ENCODE peak calls at places on chromosomes 3 and 15, in five cellular contexts. W is caudate nucleus; Q is stimulated activated CD8-positive, alpha-beta memory T cell treated with anti-CD3 and anti-CD28 coated beads, Interleukin-7, amount 100 ng/mL, for 1 hour; I is neural crest cell; S is brain microvascular endothelial cell. Z is an unnamed sample.
A peak's percentile ranks its signal among the peaks of the same experiment; 100 is the strongest.

GRCh38 chr15:69996842-69997478 is 100.8 kb downstream of the TLE3 start:
- DNase-seq in W (no peak), Q (no peak), I (no peak), S (no peak), Z (no peak)

GRCh38 chr3:182937293-182938051 is 42.9 kb downstream of the DCUN1D1 start:
- DNase-seq in W (no peak), Q (no peak), I (no peak), S (no peak), Z (no peak)

GRCh38 chr3:96779810-96780209 is 34.6 kb upstream of the EPHA6 start:
- DNase-seq in W (no peak), Q (no peak), I (no peak), S (no peak), Z (no peak)

GRCh38 chr3:38238416-38239008 is 27.1 kb upstream of the SLC22A13 start:
- DNase-seq in W (no peak), Q (no peak), I (no peak), S (no peak), Z (no peak)

GRCh38 chr3:24401090-24401810 is 93.4 kb downstream of the THRB start:
- DNase-seq in W (no peak), Q (no peak), I (no peak), S (no peak), Z (no peak)

GRCh38 chr3:185572183-185572582 is 13.9 kb upstream of the SENP2 start:
- DNase-seq in W (no peak), Q (no peak), I (no peak), S (no peak), Z (no peak)

GRCh38 chr3:23873941-23874340 is 42.8 kb downstream of the NKIRAS1 start:
- DNase-seq in W (no peak), Q (no peak), I (no peak), S (no peak), Z (no peak)

GRCh38 chr3:134864644-134865043 is 69.6 kb downstream of the EPHB1 start:
- DNase-seq in W (no peak), Q (no peak), I (no peak), S (no peak), Z (no peak)

GRCh38 chr3:196740476-196741400 is 1.1 kb downstream of the PAK2 start:
- DNase-seq in W (peak; percentile 13), Q (peak; percentile 6), I (no peak), S (peak; percentile 42), Z (peak; percentile 48)

GRCh38 chr3:196726788-196727675 is 12.6 kb upstream of the PAK2 start:
- DNase-seq in W (no peak), Q (no peak), I (no peak), S (peak; percentile 66), Z (peak; percentile 18)

GRCh38 chr3:193498195-193498594 is 56.5 kb downstream of the ATP13A4 start:
- DNase-seq in W (no peak), Q (no peak), I (no peak), S (no peak), Z (no peak)

GRCh38 chr15:91855241-91855640 is 1.7 kb downstream of the SLCO3A1 start:
- DNase-seq in W (no peak), Q (no peak), I (no peak), S (no peak), Z (no peak)

GRCh38 chr3:174408310-174408709 is 450.8 kb upstream of the NAALADL2 start:
- DNase-seq in W (no peak), Q (no peak), I (no peak), S (peak; percentile 48), Z (peak; percentile 60)

GRCh38 chr15:63599401-63600000 is 2.3 kb downstream of the FBXL22 start:
- DNase-seq in W (peak; percentile 74), Q (no peak), I (no peak), S (no peak), Z (no peak)

GRCh38 chr15:33083232-33084006 is 111.1 kb downstream of the FMN1 start:
- DNase-seq in W (no peak), Q (no peak), I (no peak), S (no peak), Z (peak; percentile 48)

GRCh38 chr3:55042591-55042990 is 114.7 kb upstream of the LRTM1 start:
- DNase-seq in W (no peak), Q (no peak), I (no peak), S (no peak), Z (no peak)

GRCh38 chr3:9951126-9951525 is 1.1 kb downstream of the PRRT3 start:
- DNase-seq in W (no peak), Q (no peak), I (no peak), S (no peak), Z (no peak)

GRCh38 chr3:143348486-143349327 is 229.1 kb downstream of the CHST2 start:
- DNase-seq in W (no peak), Q (no peak), I (no peak), S (no peak), Z (no peak)

GRCh38 chr15:45132844-45133560 is 3.2 kb downstream of the DUOX1 start:
- DNase-seq in W (no peak), Q (no peak), I (no peak), S (no peak), Z (no peak)

GRCh38 chr3:139803294-139803693 is 125.5 kb upstream of the NMNAT3 start:
- DNase-seq in W (no peak), Q (no peak), I (no peak), S (no peak), Z (no peak)

GRCh38 chr15:89442671-89443307 is 53.6 kb downstream of the RHCG start:
- DNase-seq in W (peak; percentile 33), Q (no peak), I (peak; percentile 75), S (peak; percentile 24), Z (no peak)

GRCh38 chr3:176906046-176906905 is 291.0 kb downstream of the TBL1XR1 start:
- DNase-seq in W (no peak), Q (no peak), I (no peak), S (peak; percentile 52), Z (peak; percentile 93)

GRCh38 chr15:78838480-78838879 is 27.2 kb upstream of the ADAMTS7 start:
- DNase-seq in W (no peak), Q (no peak), I (no peak), S (no peak), Z (no peak)

GRCh38 chr3:134904796-134905646 is 110.0 kb downstream of the EPHB1 start:
- DNase-seq in W (no peak), Q (no peak), I (no peak), S (no peak), Z (peak; percentile 23)

GRCh38 chr3:71504250-71505036 is 79.1 kb downstream of the FOXP1 start:
- DNase-seq in W (no peak), Q (no peak), I (no peak), S (peak; percentile 97), Z (peak; percentile 99)

GRCh38 chr3:114451561-114452018 is 157.8 kb downstream of the TIGIT start:
- DNase-seq in W (no peak), Q (no peak), I (no peak), S (peak; percentile 20), Z (peak; percentile 37)

GRCh38 chr15:40878785-40879184 is 4.8 kb upstream of the RHOV start:
- DNase-seq in W (no peak), Q (no peak), I (no peak), S (no peak), Z (peak; percentile 44)

GRCh38 chr3:176431986-176432385 is 765.3 kb downstream of the TBL1XR1 start:
- DNase-seq in W (no peak), Q (no peak), I (no peak), S (peak; percentile 25), Z (peak; percentile 31)

GRCh38 chr3:37031115-37031682 is 37.9 kb downstream of the MLH1 start:
- DNase-seq in W (no peak), Q (no peak), I (no peak), S (no peak), Z (peak; percentile 20)

GRCh38 chr15:29612096-29612495 is 210.2 kb downstream of the TJP1 start:
- DNase-seq in W (no peak), Q (no peak), I (no peak), S (peak; percentile 96), Z (peak; percentile 85)

GRCh38 chr3:58608648-58609047 is 31.5 kb upstream of the FAM107A start:
- DNase-seq in W (peak; percentile 53), Q (no peak), I (no peak), S (no peak), Z (no peak)

GRCh38 chr15:62482715-62483429 is 317.8 kb upstream of the C2CD4B start:
- DNase-seq in W (no peak), Q (no peak), I (peak; percentile 22), S (peak; percentile 32), Z (peak; percentile 41)

GRCh38 chr15:90033448-90033847 is 32.3 kb downstream of the ZNF710 start:
- DNase-seq in W (no peak), Q (no peak), I (no peak), S (no peak), Z (no peak)

GRCh38 chr3:64977308-64978100 is 289.7 kb upstream of the ADAMTS9 start:
- DNase-seq in W (no peak), Q (no peak), I (no peak), S (peak; percentile 36), Z (peak; percentile 85)

GRCh38 chr3:135224963-135225362 is 429.9 kb downstream of the EPHB1 start:
- DNase-seq in W (no peak), Q (no peak), I (no peak), S (no peak), Z (no peak)

GRCh38 chr3:122005033-122005565 is 16.9 kb downstream of the ILDR1 start:
- DNase-seq in W (no peak), Q (no peak), I (no peak), S (no peak), Z (no peak)

GRCh38 chr3:161314836-161315391 is 56.4 kb downstream of the SPTSSB start:
- DNase-seq in W (no peak), Q (no peak), I (no peak), S (no peak), Z (peak; percentile 20)

GRCh38 chr3:9783954-9784353 is 8.3 kb downstream of the TADA3 start:
- DNase-seq in W (peak; percentile 35), Q (no peak), I (no peak), S (no peak), Z (no peak)

GRCh38 chr3:179452166-179452544 is 885 bp upstream of the GNB4 start:
- DNase-seq in W (no peak), Q (no peak), I (no peak), S (peak; percentile 80), Z (peak; percentile 66)